ENCODE peak calls at places on chromosomes 4 and X, in four cellular contexts. One of them, this sample, is unnamed.
A peak's percentile ranks its signal among the peaks of the same experiment; 100 is the strongest.

GRCh38 chrX:27599928-27600327 is 9.8 kb downstream of the DCAF8L2 start:
- DNase-seq in IMR-90: peak; percentile 33
- DNase-seq in neuronal stem cell: no peak
- DNase-seq in mesenchymal stem cell: no peak
- DNase-seq in this sample: no peak

GRCh38 chr4:3291411-3291968 is 1.3 kb upstream of the RGS12 start:
- DNase-seq in IMR-90: no peak
- DNase-seq in neuronal stem cell: no peak
- DNase-seq in mesenchymal stem cell: no peak
- DNase-seq in this sample: peak; percentile 67

GRCh38 chrX:51242212-51242611 is 90.4 kb upstream of the NUDT10 start:
- DNase-seq in neuronal stem cell: no peak
- DNase-seq in IMR-90: no peak
- DNase-seq in mesenchymal stem cell: no peak
- DNase-seq in this sample: no peak

GRCh38 chrX:43559643-43560042 is 96.5 kb upstream of the MAOA start:
- DNase-seq in mesenchymal stem cell: peak; percentile 61
- DNase-seq in neuronal stem cell: peak; percentile 35
- DNase-seq in IMR-90: peak; percentile 2
- DNase-seq in this sample: peak; percentile 85

GRCh38 chr4:158810487-158811215 is 41.8 kb downstream of the FNIP2 start:
- DNase-seq in neuronal stem cell: no peak
- DNase-seq in IMR-90: peak; percentile 98
- DNase-seq in mesenchymal stem cell: peak; percentile 95
- DNase-seq in this sample: no peak

GRCh38 chrX:88439935-88440334 is 307.1 kb upstream of the CPXCR1 start:
- DNase-seq in mesenchymal stem cell: no peak
- DNase-seq in IMR-90: no peak
- DNase-seq in neuronal stem cell: no peak
- DNase-seq in this sample: no peak

GRCh38 chr4:48725414-48725813 is 54.7 kb downstream of the FRYL start:
- DNase-seq in neuronal stem cell: no peak
- DNase-seq in mesenchymal stem cell: no peak
- DNase-seq in IMR-90: no peak
- DNase-seq in this sample: no peak

GRCh38 chr4:36310793-36311192 is 29.4 kb downstream of the DTHD1 start:
- DNase-seq in neuronal stem cell: no peak
- DNase-seq in IMR-90: no peak
- DNase-seq in mesenchymal stem cell: no peak
- DNase-seq in this sample: no peak

GRCh38 chr4:148315049-148315448 is 127.2 kb downstream of the NR3C2 start:
- DNase-seq in neuronal stem cell: no peak
- DNase-seq in IMR-90: peak; percentile 59
- DNase-seq in mesenchymal stem cell: peak; percentile 44
- DNase-seq in this sample: no peak

GRCh38 chr4:16029329-16029728 is 54.5 kb downstream of the PROM1 start:
- DNase-seq in IMR-90: peak; percentile 79
- DNase-seq in mesenchymal stem cell: peak; percentile 54
- DNase-seq in neuronal stem cell: no peak
- DNase-seq in this sample: peak; percentile 78

GRCh38 chrX:153576239-153576870 is 22.6 kb downstream of the CCNQ start:
- DNase-seq in neuronal stem cell: no peak
- DNase-seq in IMR-90: no peak
- DNase-seq in mesenchymal stem cell: no peak
- DNase-seq in this sample: no peak

GRCh38 chrX:153327561-153327960 is 6.0 kb upstream of the PNMA6F start:
- DNase-seq in neuronal stem cell: no peak
- DNase-seq in mesenchymal stem cell: no peak
- DNase-seq in IMR-90: no peak
- DNase-seq in this sample: no peak

GRCh38 chrX:38654302-38654701 is 93.0 kb downstream of the TSPAN7 start:
- DNase-seq in mesenchymal stem cell: peak; percentile 23
- DNase-seq in IMR-90: peak; percentile 14
- DNase-seq in neuronal stem cell: no peak
- DNase-seq in this sample: peak; percentile 50

GRCh38 chrX:45903781-45904201 is 641.4 kb downstream of the ZNF674 start:
- DNase-seq in neuronal stem cell: peak; percentile 3
- DNase-seq in IMR-90: no peak
- DNase-seq in mesenchymal stem cell: no peak
- DNase-seq in this sample: peak; percentile 91

DNA sequence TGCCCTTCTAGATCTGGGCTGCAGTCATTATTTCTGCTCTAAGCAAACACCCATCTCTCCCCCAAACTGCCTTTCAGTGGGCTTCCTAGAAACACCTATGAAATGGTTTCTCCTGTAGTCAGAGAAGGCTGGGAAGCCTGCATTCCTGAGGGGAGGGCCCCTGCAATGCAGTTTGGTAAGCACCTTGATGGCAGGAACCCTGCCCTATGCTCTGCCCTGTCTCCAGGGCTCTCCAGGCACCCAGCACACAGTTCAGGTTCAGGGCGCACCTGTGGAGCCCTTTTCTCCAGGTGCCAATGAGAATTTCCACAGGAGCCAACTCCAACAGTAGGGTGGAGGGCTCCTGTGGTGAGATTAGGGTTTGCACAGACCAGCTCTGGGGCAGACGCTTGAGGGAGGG is 69.1 kb upstream of the FBXW7 start:
- DNase-seq in neuronal stem cell: no peak
- DNase-seq in mesenchymal stem cell: no peak
- DNase-seq in IMR-90: no peak
- DNase-seq in this sample: peak; percentile 75
- H3K4me3 ChIP-seq in neuronal stem cell: no peak overlapping the region
- H3K4me3 ChIP-seq in mesenchymal stem cell: no peak overlapping the region
- H3K4me3 ChIP-seq in IMR-90: no peak overlapping the region
- H3K4me3 ChIP-seq in this sample: no peak overlapping the region

DNA sequence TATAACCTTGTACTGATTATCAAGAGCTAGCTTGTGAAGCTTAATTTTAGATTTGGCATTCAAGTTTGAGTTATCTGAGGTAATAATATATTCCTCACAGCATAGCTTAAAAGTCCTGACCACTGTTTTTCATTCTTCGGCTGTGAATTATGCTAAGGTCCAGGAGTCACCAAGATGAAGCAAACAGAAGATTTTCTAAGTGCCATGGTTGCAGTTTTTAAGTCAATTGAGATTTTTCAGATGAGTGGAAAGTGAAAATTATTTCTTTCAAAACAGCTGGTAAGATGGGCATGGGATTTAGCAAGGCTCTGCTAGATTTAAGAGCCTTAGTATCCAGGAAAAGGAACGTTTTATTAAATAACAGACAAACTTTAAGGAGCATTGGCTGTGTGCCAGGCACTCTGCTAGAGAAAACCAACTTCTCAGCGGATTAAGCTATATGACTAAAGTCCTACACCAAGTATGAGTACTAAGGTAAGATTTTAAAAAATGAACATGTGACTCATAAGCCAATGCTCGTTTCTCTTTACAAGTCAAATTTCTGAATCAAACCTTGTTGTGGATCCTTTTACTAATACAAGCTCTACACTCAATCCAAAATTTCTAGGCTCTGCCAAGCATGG is 149.9 kb upstream of the IL15 start:
- DNase-seq in mesenchymal stem cell: peak; percentile 25
- DNase-seq in IMR-90: peak; percentile 90
- DNase-seq in neuronal stem cell: no peak
- DNase-seq in this sample: no peak
- H2BK5ac ChIP-seq in mesenchymal stem cell: no peak overlapping the region
- H2BK5ac ChIP-seq in IMR-90: peak overlapping the region; percentile 68
- H2BK5ac ChIP-seq in neuronal stem cell: no peak overlapping the region
- H2BK5ac ChIP-seq in this sample: no peak overlapping the region

GRCh38 chr4:10172278-10173038 is 55.9 kb upstream of the WDR1 start:
- DNase-seq in mesenchymal stem cell: no peak
- DNase-seq in IMR-90: no peak
- DNase-seq in neuronal stem cell: no peak
- DNase-seq in this sample: no peak

GRCh38 chr4:10171055-10171454 is 54.5 kb upstream of the WDR1 start:
- DNase-seq in neuronal stem cell: no peak
- DNase-seq in mesenchymal stem cell: no peak
- DNase-seq in IMR-90: no peak
- DNase-seq in this sample: no peak

GRCh38 chr4:10175626-10176025 is 59.0 kb upstream of the WDR1 start:
- DNase-seq in mesenchymal stem cell: no peak
- DNase-seq in IMR-90: no peak
- DNase-seq in neuronal stem cell: no peak
- DNase-seq in this sample: no peak

GRCh38 chr4:10173754-10174749 is 57.5 kb upstream of the WDR1 start:
- DNase-seq in IMR-90: no peak
- DNase-seq in mesenchymal stem cell: no peak
- DNase-seq in neuronal stem cell: no peak
- DNase-seq in this sample: peak; percentile 54

GRCh38 chr4:10173039-10173753 is 56.6 kb upstream of the WDR1 start:
- DNase-seq in neuronal stem cell: no peak
- DNase-seq in mesenchymal stem cell: no peak
- DNase-seq in IMR-90: peak; percentile 59
- DNase-seq in this sample: peak; percentile 67
- H3K79me1 ChIP-seq in neuronal stem cell: no peaks in the 10 kb centered on the region
- H3K79me1 ChIP-seq in mesenchymal stem cell: no peaks in the 10 kb centered on the region
- H3K79me1 ChIP-seq in IMR-90: no peaks in the 10 kb centered on the region
- H3K79me1 ChIP-seq in this sample: no peaks in the 10 kb centered on the region

DNA sequence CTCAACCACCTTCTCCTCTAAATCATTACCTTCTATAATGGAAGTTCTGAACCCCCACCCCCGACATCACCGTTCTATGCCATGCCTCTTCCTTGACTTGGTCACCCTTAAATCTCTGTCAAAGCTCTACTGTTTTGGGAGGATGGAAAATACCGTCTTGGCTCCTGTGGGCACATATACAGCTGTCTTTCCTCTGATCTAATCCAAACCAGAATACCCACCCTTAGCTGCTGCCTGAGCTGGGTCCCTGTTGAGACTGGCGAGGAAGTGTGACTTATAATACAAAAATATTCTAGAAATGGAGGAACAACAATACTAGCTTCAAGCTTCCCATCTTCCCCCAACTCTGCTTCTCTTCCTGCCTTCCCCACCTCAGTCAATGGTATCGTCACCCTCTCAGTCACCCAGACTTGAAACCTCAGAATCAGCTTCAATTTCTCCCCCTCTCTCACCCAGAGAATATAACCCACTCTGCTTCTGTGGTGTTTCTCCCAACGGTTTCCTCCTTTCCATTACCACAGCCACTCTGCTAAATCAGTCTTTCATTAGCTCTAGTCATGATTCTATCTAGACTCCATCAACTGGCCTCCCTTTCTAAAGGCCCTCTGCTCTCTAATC is 583 bp upstream of the IL2RG start:
- DNase-seq in neuronal stem cell: no peak
- DNase-seq in mesenchymal stem cell: no peak
- DNase-seq in IMR-90: no peak
- DNase-seq in this sample: no peak
- H3K4me3 ChIP-seq in neuronal stem cell: no peak overlapping the region
- H3K4me3 ChIP-seq in mesenchymal stem cell: no peak overlapping the region
- H3K4me3 ChIP-seq in IMR-90: no peak overlapping the region
- H3K4me3 ChIP-seq in this sample: no peak overlapping the region

DNA sequence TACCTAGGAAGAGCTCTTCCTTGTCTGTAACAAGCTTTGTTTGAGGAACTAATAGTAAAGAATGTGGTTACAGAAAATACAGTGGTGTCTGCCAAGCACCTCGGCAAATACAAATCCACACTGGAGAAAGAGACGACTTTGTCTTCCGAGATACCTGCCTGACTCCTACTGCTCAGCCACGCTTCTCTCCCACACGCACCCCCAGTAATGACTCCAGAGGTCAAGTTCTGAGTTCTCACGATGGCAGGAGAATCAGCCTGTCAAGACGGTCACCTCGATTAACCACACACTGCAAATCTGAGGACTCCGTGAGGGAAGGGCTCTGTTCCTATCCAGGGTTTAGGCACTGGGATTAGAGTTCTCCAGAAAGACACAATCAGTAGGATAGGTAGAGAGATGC is 8.2 kb upstream of the TRIML2 start:
- DNase-seq in mesenchymal stem cell: no peak
- DNase-seq in IMR-90: no peak
- DNase-seq in neuronal stem cell: no peak
- DNase-seq in this sample: no peak
- H2BK5ac ChIP-seq in mesenchymal stem cell: no peak overlapping the region
- H2BK5ac ChIP-seq in IMR-90: no peak overlapping the region
- H2BK5ac ChIP-seq in neuronal stem cell: no peak overlapping the region
- H2BK5ac ChIP-seq in this sample: no peak overlapping the region

GRCh38 chr4:10167201-10167600 is 50.6 kb upstream of the WDR1 start:
- DNase-seq in IMR-90: no peak
- DNase-seq in neuronal stem cell: no peak
- DNase-seq in mesenchymal stem cell: no peak
- DNase-seq in this sample: no peak

GRCh38 chr4:10168151-10168550 is 51.6 kb upstream of the WDR1 start:
- DNase-seq in IMR-90: no peak
- DNase-seq in neuronal stem cell: no peak
- DNase-seq in mesenchymal stem cell: no peak
- DNase-seq in this sample: no peak

GRCh38 chr4:10164877-10165283 is 48.3 kb upstream of the WDR1 start:
- DNase-seq in mesenchymal stem cell: peak; percentile 16
- DNase-seq in IMR-90: peak; percentile 42
- DNase-seq in neuronal stem cell: peak; percentile 36
- DNase-seq in this sample: peak; percentile 54

GRCh38 chr4:10169839-10170387 is 53.3 kb upstream of the WDR1 start:
- DNase-seq in neuronal stem cell: no peak
- DNase-seq in IMR-90: no peak
- DNase-seq in mesenchymal stem cell: no peak
- DNase-seq in this sample: no peak
- H3K79me1 ChIP-seq in neuronal stem cell: no peaks in the 10 kb centered on the region
- H3K79me1 ChIP-seq in IMR-90: no peaks in the 10 kb centered on the region
- H3K79me1 ChIP-seq in mesenchymal stem cell: no peaks in the 10 kb centered on the region
- H3K79me1 ChIP-seq in this sample: no peaks in the 10 kb centered on the region

This sample was measured in mesendoderm.